ENCODE peak calls at places on chromosomes 1 and 21, in four cellular contexts. E is hepatocyte, W is uterus, P is AG04450. G is an unnamed sample.
A peak's percentile ranks its signal among the peaks of the same experiment; 100 is the strongest.

GRCh38 chr1:37926061-37926924 is 20.6 kb downstream of the INPP5B start:
- DNase-seq in E (no peak), W (no peak), P (no peak), G (no peak)

GRCh38 chr1:234598974-234599616 is 10.9 kb downstream of the IRF2BP2 start:
- DNase-seq in E (peak; percentile 27), W (peak; percentile 62), P (no peak), G (no peak)

GRCh38 chr1:225119307-225119706 is 189.8 kb downstream of the DNAH14 start:
- DNase-seq in E (no peak), W (no peak), P (no peak), G (no peak)

GRCh38 chr1:215987092-215987855 is 420.2 kb downstream of the KCTD3 start:
- DNase-seq in E (peak; percentile 8), W (no peak), P (no peak), G (no peak)

GRCh38 chr1:171142081-171142450 is 43.0 kb upstream of the FMO2 start:
- DNase-seq in E (no peak), W (peak; percentile 79), P (peak; percentile 36), G (peak; percentile 68)

GRCh38 chr1:89757532-89757931 is 63.3 kb upstream of the LRRC8D start:
- DNase-seq in E (no peak), W (no peak), P (no peak), G (no peak)

GRCh38 chr1:232854786-232855185 is 49.6 kb downstream of the MAP10 start:
- DNase-seq in E (no peak), W (no peak), P (no peak), G (no peak)

GRCh38 chr21:24217141-24217540 is 1390.1 kb downstream of the MRPL39 start:
- DNase-seq in E (no peak), W (no peak), P (no peak), G (no peak)

GRCh38 chr1:235357485-235358378 is 9.5 kb upstream of the TBCE start:
- DNase-seq in E (no peak), W (no peak), P (no peak), G (no peak)

GRCh38 chr1:151371340-151371739 is 1.2 kb downstream of the SELENBP1 start:
- DNase-seq in E (no peak), W (peak; percentile 78), P (no peak), G (peak; percentile 85)

GRCh38 chr1:50724626-50725286 is 235.3 kb downstream of the FAF1 start:
- DNase-seq in E (no peak), W (no peak), P (no peak), G (no peak)

GRCh38 chr1:226792368-226792767 is 53.3 kb upstream of the ITPKB start:
- DNase-seq in E (no peak), W (no peak), P (no peak), G (no peak)

DNA sequence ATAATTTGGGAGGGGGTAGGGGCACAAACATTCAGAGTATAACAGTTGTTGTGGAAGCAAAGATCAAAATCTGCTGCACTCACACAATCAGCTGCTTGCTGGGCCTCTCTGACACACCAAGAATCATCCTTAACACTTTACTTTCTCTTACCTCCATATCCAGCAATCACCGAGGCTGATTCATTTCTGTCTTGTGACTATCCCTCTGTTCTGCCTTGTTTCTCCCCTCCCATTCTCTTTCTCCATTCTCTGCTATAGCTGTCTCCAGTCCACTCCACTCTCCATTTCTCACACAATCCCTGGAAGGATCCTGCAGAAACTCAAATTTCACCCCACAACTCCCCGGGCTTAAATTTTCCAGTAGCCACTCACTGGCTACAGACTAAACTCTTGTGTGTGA is 91.8 kb upstream of the NGF start:
- DNase-seq in E (no peak), W (no peak), P (no peak), G (no peak)
- H3K27ac ChIP-seq in E (no peak overlapping the region), W (no peak overlapping the region), P (peak overlapping the region; percentile 13), G (no peak overlapping the region)

GRCh38 chr1:79959635-79960034 is 953.1 kb upstream of the ADGRL4 start:
- DNase-seq in E (no peak), W (no peak), P (no peak), G (no peak)
- H3K27me3 ChIP-seq in E (no peaks in the 10 kb centered on the region), W (no peaks in the 10 kb centered on the region), P (no peaks in the 10 kb centered on the region), G (no peaks in the 10 kb centered on the region)

GRCh38 chr1:49111931-49112330 is 335.2 kb upstream of the BEND5 start:
- DNase-seq in E (no peak), W (no peak), P (no peak), G (no peak)
- H3K9me3 ChIP-seq in E (no peaks in the 10 kb centered on the region), W (no peaks in the 10 kb centered on the region), P (peaks cover 11% of the 10 kb centered on the region), G (no peaks in the 10 kb centered on the region)

DNA sequence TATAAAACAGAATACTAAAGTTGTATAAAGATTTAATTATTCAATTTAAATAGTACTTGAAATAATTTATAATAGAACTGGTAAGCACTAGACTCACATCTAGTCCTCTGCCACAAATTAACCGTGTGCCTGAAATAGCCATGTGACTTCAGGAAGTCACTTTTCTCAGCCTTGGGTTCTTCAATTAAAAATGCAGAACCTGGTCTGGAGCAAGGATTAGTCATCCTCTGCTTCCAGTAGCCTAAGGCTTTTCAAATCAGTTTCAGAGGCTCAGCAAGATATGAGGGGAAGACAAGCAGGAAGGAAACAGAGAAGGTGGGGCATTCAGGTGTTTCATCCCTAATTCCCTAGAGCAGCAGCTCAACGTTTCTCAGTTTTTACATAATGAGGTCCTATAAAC is 23.0 kb downstream of the DPH5 start:
- DNase-seq in E (no peak), W (no peak), P (no peak), G (no peak)
- H3K27ac ChIP-seq in E (no peak overlapping the region), W (peak overlapping the region; percentile 14), P (no peak overlapping the region), G (no peak overlapping the region)

DNA sequence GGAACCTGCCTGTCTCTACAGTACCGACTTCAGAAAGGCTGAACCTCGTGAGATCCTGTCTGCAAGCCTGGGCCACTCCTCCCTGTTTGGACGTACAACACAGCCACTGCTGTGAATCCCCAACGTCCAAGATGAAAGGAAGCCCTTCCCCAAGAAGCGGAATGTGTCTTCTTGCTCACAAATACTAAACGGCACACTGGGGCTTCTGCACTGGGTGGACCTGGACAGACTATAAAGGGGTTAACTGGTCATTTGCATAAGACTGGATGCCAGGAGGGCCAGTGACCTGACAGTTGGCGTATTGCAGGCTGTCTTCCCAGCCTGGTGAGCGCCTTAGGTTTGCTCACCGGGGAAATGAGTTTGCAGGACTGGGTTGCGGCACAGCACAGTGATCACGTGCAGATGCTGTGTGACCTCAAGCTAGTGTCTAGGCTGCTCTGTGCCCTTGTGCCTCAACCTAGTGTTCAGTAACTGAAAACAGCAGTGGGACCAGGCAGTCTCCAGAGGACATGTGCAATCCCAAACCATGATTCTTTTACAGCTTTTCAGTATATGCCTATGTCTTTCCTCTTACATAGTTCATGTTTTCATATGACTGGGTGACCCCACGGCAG is 19.5 kb upstream of the AJAP1 start:
- DNase-seq in E (no peak), W (no peak), P (no peak), G (peak; percentile 37)
- H3K27me3 ChIP-seq in E (no peaks in the 10 kb centered on the region), W (no peaks in the 10 kb centered on the region), P (no peaks in the 10 kb centered on the region), G (no peaks in the 10 kb centered on the region)

GRCh38 chr1:79044974-79045650 is 38.6 kb upstream of the ADGRL4 start:
- DNase-seq in E (no peak), W (no peak), P (no peak), G (peak; percentile 46)
- H3K9me3 ChIP-seq in E (no peaks in the 10 kb centered on the region), W (no peaks in the 10 kb centered on the region), P (peaks cover 4% of the 10 kb centered on the region), G (no peaks in the 10 kb centered on the region)

G was measured in aorta.